ENCODE peak calls at places on chromosome 19, in seven cellular contexts. G, V, Q, B, E, J and T are unnamed samples.

GRCh38 chr19:17311455-17312248 is 2.3 kb downstream of the DDA1 start:
- DNase-seq in G (no peak), V (no peak), Q (no peak), B (no peak), E (no peak), J (peak), T (no peak)

GRCh38 chr19:2394669-2395292 is 32.6 kb downstream of the TIMM13 start:
- DNase-seq in G (no peak), V (no peak), Q (no peak), B (no peak), E (no peak), J (no peak), T (no peak)

GRCh38 chr19:29515706-29516357 is 10.0 kb upstream of the VSTM2B start:
- DNase-seq in G (no peak), V (no peak), Q (no peak), B (no peak), E (no peak), J (no peak), T (no peak)

GRCh38 chr19:10092648-10093294 is 6.7 kb downstream of the SHFL start:
- DNase-seq in G (no peak), V (no peak), Q (no peak), B (no peak), E (no peak), J (no peak), T (no peak)

GRCh38 chr19:41226874-41227390 is 7.9 kb downstream of the AXL start:
- DNase-seq in G (no peak), V (no peak), Q (no peak), B (no peak), E (no peak), J (no peak), T (no peak)

GRCh38 chr19:1935484-1936208 is 5.3 kb upstream of the CSNK1G2 start:
- DNase-seq in G (no peak), V (no peak), Q (peak), B (no peak), E (peak), J (peak), T (no peak)

GRCh38 chr19:42140125-42140754 is 8.0 kb upstream of the POU2F2 start:
- DNase-seq in G (no peak), V (peak), Q (peak), B (peak), E (no peak), J (peak), T (peak)

GRCh38 chr19:49165111-49165750 is 7.6 kb downstream of the TRPM4 start:
- DNase-seq in G (no peak), V (peak), Q (peak), B (no peak), E (no peak), J (peak), T (no peak)

GRCh38 chr19:12789098-12789903 is 2.0 kb upstream of the JUNB start:
- DNase-seq in G (no peak), V (no peak), Q (no peak), B (no peak), E (no peak), J (no peak), T (no peak)

GRCh38 chr19:28940751-28941500 is 272.0 kb downstream of the UQCRFS1 start:
- DNase-seq in G (no peak), V (no peak), Q (no peak), B (no peak), E (peak), J (no peak), T (no peak)

GRCh38 chr19:11422163-11423068 is 3.3 kb upstream of the RGL3 start:
- DNase-seq in G (peak), V (peak), Q (peak), B (peak), E (peak), J (no peak), T (peak)

GRCh38 chr19:3282155-3282554 is 57.7 kb downstream of the CELF5 start:
- DNase-seq in G (no peak), V (no peak), Q (no peak), B (no peak), E (no peak), J (no peak), T (no peak)

GRCh38 chr19:9914315-9915207 is 21.8 kb downstream of the OLFM2 start:
- DNase-seq in G (peak), V (peak), Q (peak), B (peak), E (peak), J (peak), T (peak)

GRCh38 chr19:3725640-3726310 is 17.6 kb downstream of the TJP3 start:
- DNase-seq in G (no peak), V (peak), Q (no peak), B (peak), E (no peak), J (no peak), T (peak)

GRCh38 chr19:17266589-17266974 is 661 bp upstream of the BABAM1 start:
- DNase-seq in G (no peak), V (no peak), Q (no peak), B (no peak), E (no peak), J (no peak), T (no peak)

GRCh38 chr19:15589760-15590451 is 25.1 kb upstream of the CYP4F8 start:
- DNase-seq in G (no peak), V (no peak), Q (no peak), B (no peak), E (no peak), J (no peak), T (peak)

GRCh38 chr19:15779756-15780476 is 7.5 kb upstream of the OR10H5 start:
- DNase-seq in G (no peak), V (peak), Q (peak), B (no peak), E (peak), J (no peak), T (peak)

GRCh38 chr19:38669532-38669931 is 22.1 kb downstream of the ACTN4 start:
- DNase-seq in G (peak), V (no peak), Q (peak), B (no peak), E (no peak), J (no peak), T (no peak)
- H3K4me3 ChIP-seq in G (peak), V (no peak), Q (no peak), B (no peak), E (no peak), J (no peak), T (no peak)

DNA sequence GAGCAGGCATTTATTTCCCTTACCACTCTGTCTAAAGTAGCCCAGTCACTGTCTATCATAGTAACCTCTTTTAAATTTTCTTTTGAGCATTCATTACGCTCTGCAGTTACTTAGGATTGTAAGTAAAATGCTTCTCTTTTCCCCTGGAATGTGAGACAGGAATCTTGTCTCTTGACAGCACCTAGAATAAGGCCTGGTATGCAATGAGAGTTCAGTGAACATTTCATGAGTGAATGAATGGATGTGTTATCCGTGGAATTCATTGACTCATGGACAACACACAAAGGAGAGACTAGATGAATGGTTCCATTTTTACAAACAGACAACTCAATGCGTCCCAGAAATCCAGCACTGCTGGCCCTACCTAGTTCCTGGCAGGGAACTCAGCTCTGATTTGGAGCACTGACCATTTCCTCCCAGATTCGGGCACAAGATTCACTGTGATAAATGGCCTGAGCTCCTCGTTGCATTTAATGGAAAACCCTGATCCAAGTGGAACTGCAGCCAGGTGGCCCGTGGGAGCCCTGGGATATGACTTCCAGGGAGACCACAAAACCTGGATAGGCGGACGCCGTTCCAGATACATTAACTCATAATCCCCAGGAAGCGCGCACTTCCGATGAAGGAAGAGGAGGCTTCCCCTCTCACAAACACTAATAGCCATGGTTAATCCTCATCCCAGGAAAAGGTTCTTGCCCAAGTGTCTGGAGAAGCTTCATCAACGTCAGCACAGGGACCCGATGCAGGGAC is 211.0 kb upstream of the TSHZ3 start:
- DNase-seq in G (no peak), V (no peak), Q (no peak), B (no peak), E (no peak), J (peak), T (no peak)
- H3K4me3 ChIP-seq in G (no peak), V (no peak), Q (no peak), B (no peak), E (no peak), J (no peak), T (no peak)

DNA sequence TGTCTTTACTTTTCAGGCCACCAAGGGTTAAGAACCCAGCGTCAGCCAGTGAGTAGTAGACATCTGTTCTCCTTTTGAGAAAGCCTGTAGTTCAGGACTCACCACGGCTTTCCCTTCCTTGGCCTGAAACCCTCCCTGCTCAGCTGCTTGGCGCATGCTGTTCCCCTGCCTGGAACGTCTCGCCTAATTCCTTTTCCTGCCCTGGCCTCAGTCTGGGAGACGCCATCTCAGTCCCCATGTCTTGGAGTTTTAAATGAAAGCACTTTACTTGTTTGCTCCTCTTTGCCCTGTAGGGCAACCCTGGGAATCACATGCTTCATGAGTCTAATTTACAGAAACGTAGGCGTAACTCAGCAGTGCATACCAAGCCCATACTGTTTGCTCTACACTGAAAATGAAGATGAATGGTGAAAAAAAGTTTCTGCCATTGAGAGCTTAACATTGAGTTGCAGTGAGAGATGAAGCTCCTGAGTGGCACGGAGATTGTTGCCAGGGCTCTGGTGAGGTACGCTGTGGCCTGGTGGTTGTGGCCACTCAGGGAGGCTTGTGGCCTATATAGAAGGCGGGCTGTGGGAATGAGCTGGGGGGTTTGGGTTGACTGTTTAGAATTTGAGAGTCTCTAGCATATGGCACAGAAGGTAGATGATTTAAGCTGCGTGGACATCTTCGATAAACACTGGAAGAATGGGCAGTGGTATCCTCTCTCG is 52.8 kb downstream of the GATAD2A start:
- DNase-seq in G (peak), V (no peak), Q (no peak), B (no peak), E (no peak), J (no peak), T (no peak)
- H3K4me3 ChIP-seq in G (peak), V (no peak), Q (no peak), B (no peak), E (no peak), J (no peak), T (no peak)

GRCh38 chr19:6529937-6530384 is 865 bp upstream of the TNFSF9 start:
- DNase-seq in G (no peak), V (no peak), Q (no peak), B (no peak), E (no peak), J (no peak), T (no peak)
- H3K4me3 ChIP-seq in G (peak), V (no peak), Q (peak), B (no peak), E (peak), J (peak), T (no peak)

DNA sequence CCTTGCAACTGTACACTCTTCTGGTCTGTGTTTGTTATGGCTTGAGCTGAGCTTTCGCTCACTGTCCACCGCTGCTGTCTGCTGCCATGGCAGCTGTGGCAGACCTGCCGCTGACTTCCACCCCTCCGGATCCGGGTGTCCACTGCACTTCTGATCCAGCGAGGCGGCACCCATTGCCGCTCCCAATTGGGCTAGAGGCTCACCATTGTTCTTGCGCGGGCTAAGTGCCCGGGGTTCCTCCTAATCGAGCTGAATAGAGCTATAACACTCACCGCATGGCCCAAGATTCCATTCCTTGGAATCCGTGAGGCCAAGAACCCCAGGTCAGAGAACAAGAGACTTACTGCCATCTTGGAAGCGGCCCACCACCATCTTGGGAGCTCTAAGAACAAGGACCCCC is 2.2 kb upstream of the PSMC4 start:
- DNase-seq in G (no peak), V (no peak), Q (no peak), B (no peak), E (no peak), J (no peak), T (no peak)
- H3K4me3 ChIP-seq in G (peak), V (no peak), Q (no peak), B (no peak), E (no peak), J (no peak), T (no peak)

DNA sequence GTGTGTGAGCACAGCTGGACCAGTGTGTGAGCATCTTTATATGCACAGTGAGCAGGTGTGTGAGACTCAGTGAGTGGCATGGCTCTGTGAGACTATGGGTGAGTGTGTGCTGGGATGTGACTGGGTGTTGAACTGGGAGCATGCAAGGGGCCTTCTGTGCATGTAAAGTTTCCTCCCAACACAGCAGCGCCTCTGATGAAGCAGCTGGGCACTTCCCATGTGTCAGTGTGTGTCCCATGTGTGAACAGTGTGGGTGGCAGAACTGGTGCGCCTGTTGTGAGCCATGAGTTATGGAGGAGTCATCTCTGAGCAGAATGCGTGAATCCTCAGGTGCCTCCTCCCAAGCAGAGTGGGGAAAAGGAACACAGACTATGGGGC is 24.1 kb downstream of the LGALS16 start:
- DNase-seq in G (no peak), V (no peak), Q (no peak), B (no peak), E (peak), J (no peak), T (no peak)
- H3K4me3 ChIP-seq in G (peak), V (no peak), Q (peak), B (no peak), E (no peak), J (no peak), T (no peak)

GRCh38 chr19:47730910-47731309 is 14.4 kb upstream of the NOP53 start:
- DNase-seq in G (no peak), V (no peak), Q (no peak), B (no peak), E (no peak), J (no peak), T (no peak)

GRCh38 chr19:47730521-47730889 is 14.8 kb upstream of the NOP53 start:
- DNase-seq in G (no peak), V (no peak), Q (no peak), B (no peak), E (no peak), J (no peak), T (no peak)

GRCh38 chr19:47726467-47726866 is 13.2 kb downstream of the EHD2 start:
- DNase-seq in G (no peak), V (no peak), Q (no peak), B (no peak), E (no peak), J (peak), T (peak)

GRCh38 chr19:47729468-47729798 is 15.9 kb upstream of the NOP53 start:
- DNase-seq in G (no peak), V (peak), Q (peak), B (peak), E (peak), J (peak), T (peak)

GRCh38 chr19:47729799-47730520 is 15.4 kb upstream of the NOP53 start:
- DNase-seq in G (no peak), V (peak), Q (peak), B (peak), E (peak), J (no peak), T (peak)
- H3K4me3 ChIP-seq in G (no peak), V (no peak), Q (peak), B (peak), E (peak), J (peak), T (no peak)

DNA sequence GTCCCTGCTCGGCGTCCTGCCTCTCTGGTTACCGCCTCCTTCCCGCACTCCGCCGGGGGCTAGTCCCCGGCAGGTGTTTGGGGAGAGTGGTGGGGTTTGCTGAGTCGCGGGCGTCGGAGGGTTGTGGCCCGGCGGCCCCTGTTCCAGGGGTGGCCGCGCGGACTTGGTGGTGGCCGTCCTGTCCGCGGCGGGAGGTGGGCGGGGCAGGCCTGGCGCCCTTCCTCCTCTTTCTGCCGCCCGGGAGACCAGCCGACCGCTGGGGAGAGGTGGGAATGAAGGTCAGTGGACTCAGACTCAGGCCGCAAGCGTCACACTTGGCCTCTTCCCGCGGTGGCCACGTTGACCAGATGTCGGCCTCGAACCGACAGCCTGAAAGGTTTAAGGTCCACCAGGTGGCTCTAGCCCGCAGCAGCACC is 61.8 kb downstream of the ZNF723 start:
- DNase-seq in G (no peak), V (no peak), Q (no peak), B (no peak), E (no peak), J (no peak), T (no peak)
- H3K4me3 ChIP-seq in G (no peak), V (no peak), Q (no peak), B (no peak), E (no peak), J (no peak), T (no peak)

DNA sequence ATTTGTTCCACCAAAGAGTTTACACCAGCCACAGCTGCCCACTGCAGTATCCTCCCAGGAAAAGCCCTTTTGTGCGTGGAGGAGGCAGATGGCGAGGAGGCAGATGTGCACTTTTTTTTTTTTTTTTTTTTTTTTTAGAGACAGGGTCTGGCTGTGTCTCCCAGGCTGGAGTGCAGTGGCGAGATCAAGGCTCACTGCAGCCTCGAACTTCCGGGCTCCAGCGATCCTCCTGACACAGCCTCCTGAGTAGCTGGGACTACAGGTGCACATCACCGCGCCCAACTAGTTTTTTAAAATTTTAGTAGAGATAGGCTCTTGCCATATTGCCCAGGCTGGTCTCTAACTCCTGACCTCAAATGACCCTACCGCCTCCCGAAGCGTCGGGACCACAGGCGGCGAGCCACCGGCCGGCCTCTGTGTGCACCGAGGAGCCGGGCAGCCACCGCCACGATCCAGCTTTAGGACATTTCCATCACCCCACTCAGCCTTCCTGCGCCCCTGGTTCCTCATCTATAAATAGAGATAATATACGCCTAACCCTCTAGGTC is 563 bp upstream of the PDCD5 start:
- DNase-seq in G (no peak), V (no peak), Q (no peak), B (no peak), E (no peak), J (no peak), T (no peak)
- H3K4me3 ChIP-seq in G (peak), V (peak), Q (peak), B (peak), E (peak), J (peak), T (peak)